ENCODE peak calls at places on chromosomes 7 and 10, in five cellular contexts. One of them, this sample, is unnamed.

GRCh38 chr7:113268757-113269156 is 150.4 kb upstream of the SMIM30 start:
- DNase-seq in IMR-90: peak; percentile 33
- DNase-seq in H9: no peak
- DNase-seq in mesendoderm: no peak
- DNase-seq in neuronal stem cell: no peak
- DNase-seq in this sample: no peak

GRCh38 chr10:3825862-3826351 is 40.9 kb upstream of the KLF6 start:
- DNase-seq in IMR-90: no peak
- DNase-seq in H9: no peak
- DNase-seq in mesendoderm: no peak
- DNase-seq in neuronal stem cell: no peak
- DNase-seq in this sample: no peak

GRCh38 chr7:2637505-2638223 is 5.9 kb downstream of the TTYH3 start:
- DNase-seq in IMR-90: no peak
- DNase-seq in H9: no peak
- DNase-seq in mesendoderm: no peak
- DNase-seq in neuronal stem cell: no peak
- DNase-seq in this sample: no peak

GRCh38 chr10:30825495-30825894 is 195.9 kb upstream of the LYZL2 start:
- DNase-seq in IMR-90: peak; percentile 74
- DNase-seq in H9: no peak
- DNase-seq in mesendoderm: no peak
- DNase-seq in neuronal stem cell: no peak
- DNase-seq in this sample: peak; percentile 42

GRCh38 chr7:138608292-138608691 is 92.9 kb downstream of the SVOPL start:
- DNase-seq in IMR-90: peak; percentile 44
- DNase-seq in H9: no peak
- DNase-seq in mesendoderm: no peak
- DNase-seq in neuronal stem cell: no peak
- DNase-seq in this sample: peak; percentile 11

GRCh38 chr7:106485031-106485551 is 175.9 kb downstream of the CCDC71L start:
- DNase-seq in IMR-90: peak; percentile 91
- DNase-seq in H9: no peak
- DNase-seq in mesendoderm: no peak
- DNase-seq in neuronal stem cell: no peak
- DNase-seq in this sample: peak; percentile 93

GRCh38 chr7:84232653-84233052 is 38.1 kb upstream of the SEMA3A start:
- DNase-seq in IMR-90: peak; percentile 93
- DNase-seq in H9: no peak
- DNase-seq in mesendoderm: peak; percentile 53
- DNase-seq in neuronal stem cell: no peak
- DNase-seq in this sample: peak; percentile 83

GRCh38 chr7:28587211-28587610 is 174.9 kb downstream of the CREB5 start:
- DNase-seq in IMR-90: peak; percentile 31
- DNase-seq in H9: no peak
- DNase-seq in mesendoderm: no peak
- DNase-seq in neuronal stem cell: no peak
- DNase-seq in this sample: no peak

GRCh38 chr10:106540606-106541005 is 623.9 kb downstream of the SORCS1 start:
- DNase-seq in IMR-90: peak; percentile 13
- DNase-seq in H9: no peak
- DNase-seq in mesendoderm: no peak
- DNase-seq in neuronal stem cell: no peak
- DNase-seq in this sample: no peak

GRCh38 chr10:132858121-132859081 is 72.5 kb upstream of the NKX6-2 start:
- DNase-seq in IMR-90: no peak
- DNase-seq in H9: peak; percentile 66
- DNase-seq in mesendoderm: no peak
- DNase-seq in neuronal stem cell: no peak
- DNase-seq in this sample: no peak

GRCh38 chr7:50640256-50640655 is 75.1 kb upstream of the DDC start:
- DNase-seq in IMR-90: no peak
- DNase-seq in H9: no peak
- DNase-seq in mesendoderm: no peak
- DNase-seq in neuronal stem cell: no peak
- DNase-seq in this sample: no peak

GRCh38 chr7:68562323-68562899 is 1035.9 kb upstream of the AUTS2 start:
- DNase-seq in IMR-90: no peak
- DNase-seq in H9: no peak
- DNase-seq in mesendoderm: peak; percentile 10
- DNase-seq in neuronal stem cell: no peak
- DNase-seq in this sample: no peak

GRCh38 chr10:79947787-79948424 is 999 bp downstream of the SFTPD start:
- DNase-seq in IMR-90: no peak
- DNase-seq in H9: no peak
- DNase-seq in mesendoderm: no peak
- DNase-seq in neuronal stem cell: no peak
- DNase-seq in this sample: no peak

GRCh38 chr7:96430350-96430749 is 108.5 kb upstream of the SLC25A13 start:
- DNase-seq in IMR-90: no peak
- DNase-seq in H9: no peak
- DNase-seq in mesendoderm: no peak
- DNase-seq in neuronal stem cell: no peak
- DNase-seq in this sample: no peak

GRCh38 chr7:157471259-157472125 is 134.7 kb downstream of the DNAJB6 start:
- DNase-seq in IMR-90: no peak
- DNase-seq in H9: peak; percentile 19
- DNase-seq in mesendoderm: no peak
- DNase-seq in neuronal stem cell: no peak
- DNase-seq in this sample: no peak

GRCh38 chr7:111262293-111263116 is 171.6 kb downstream of the LRRN3 start:
- DNase-seq in IMR-90: no peak
- DNase-seq in H9: no peak
- DNase-seq in mesendoderm: no peak
- DNase-seq in neuronal stem cell: no peak
- DNase-seq in this sample: no peak

GRCh38 chr7:8384901-8385300 is 48.5 kb upstream of the NXPH1 start:
- DNase-seq in IMR-90: no peak
- DNase-seq in H9: no peak
- DNase-seq in mesendoderm: no peak
- DNase-seq in neuronal stem cell: no peak
- DNase-seq in this sample: no peak

GRCh38 chr7:71735961-71736556 is 604.1 kb downstream of the GALNT17 start:
- DNase-seq in IMR-90: peak; percentile 44
- DNase-seq in H9: peak; percentile 80
- DNase-seq in mesendoderm: peak; percentile 90
- DNase-seq in neuronal stem cell: peak; percentile 82
- DNase-seq in this sample: peak; percentile 53

GRCh38 chr7:82600601-82601000 is 157.0 kb upstream of the CACNA2D1 start:
- DNase-seq in IMR-90: peak; percentile 13
- DNase-seq in H9: no peak
- DNase-seq in mesendoderm: no peak
- DNase-seq in neuronal stem cell: no peak
- DNase-seq in this sample: peak; percentile 19

GRCh38 chr7:134513169-134513752 is 14.1 kb upstream of the AKR1B10 start:
- DNase-seq in IMR-90: peak; percentile 63
- DNase-seq in H9: peak; percentile 58
- DNase-seq in mesendoderm: peak; percentile 67
- DNase-seq in neuronal stem cell: peak; percentile 11
- DNase-seq in this sample: peak; percentile 55

DNA sequence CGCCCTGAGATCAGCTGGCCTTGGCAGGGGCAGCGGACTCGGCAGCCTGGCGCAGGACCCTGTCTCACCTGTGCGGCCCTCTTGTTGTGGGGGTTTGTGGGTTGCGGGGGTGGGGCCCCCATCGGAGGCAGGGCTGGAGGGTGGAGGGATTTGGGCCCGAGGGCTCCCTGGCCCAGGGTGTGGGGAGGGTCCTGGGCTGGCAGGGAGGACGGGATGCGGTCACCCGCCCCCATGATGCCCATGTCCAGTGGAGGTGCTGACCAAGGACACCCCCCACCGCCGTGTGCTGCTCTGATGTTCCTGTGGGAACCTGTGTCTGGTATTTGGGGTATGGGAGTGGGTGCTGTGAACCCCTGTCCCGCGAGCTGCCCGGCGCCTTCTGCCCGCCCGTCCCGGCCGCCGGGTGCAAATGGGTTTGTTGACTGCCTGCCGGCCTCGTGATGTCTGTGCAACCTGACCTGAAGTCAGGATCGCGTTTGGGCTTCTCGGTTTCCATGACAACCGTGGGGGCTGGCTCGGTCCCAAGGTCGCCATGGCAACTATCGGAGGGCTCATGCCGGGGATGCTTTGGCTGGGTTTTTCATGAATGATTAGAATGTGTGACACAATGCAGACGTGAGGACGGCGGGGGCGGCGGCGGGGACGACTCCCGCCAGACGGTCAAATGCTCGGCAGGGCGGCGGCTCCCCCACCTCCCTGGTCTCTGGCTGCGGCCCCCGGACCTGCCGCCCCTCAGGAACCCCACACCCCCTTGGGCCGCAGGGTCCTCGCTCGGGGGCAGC is 7.3 kb downstream of the MAFK start:
- DNase-seq in IMR-90: peak; percentile 97
- DNase-seq in H9: no peak
- DNase-seq in mesendoderm: peak; percentile 92
- DNase-seq in neuronal stem cell: peak; percentile 82
- DNase-seq in this sample: peak; percentile 95
- H3K4ac ChIP-seq in IMR-90: peak overlapping the region; percentile 99
- H3K4ac ChIP-seq in H9: no peak overlapping the region
- H3K4ac ChIP-seq in mesendoderm: peak overlapping the region; percentile 28
- H3K4ac ChIP-seq in neuronal stem cell: peak overlapping the region; percentile 58
- H3K4ac ChIP-seq in this sample: peak overlapping the region; percentile 90

DNA sequence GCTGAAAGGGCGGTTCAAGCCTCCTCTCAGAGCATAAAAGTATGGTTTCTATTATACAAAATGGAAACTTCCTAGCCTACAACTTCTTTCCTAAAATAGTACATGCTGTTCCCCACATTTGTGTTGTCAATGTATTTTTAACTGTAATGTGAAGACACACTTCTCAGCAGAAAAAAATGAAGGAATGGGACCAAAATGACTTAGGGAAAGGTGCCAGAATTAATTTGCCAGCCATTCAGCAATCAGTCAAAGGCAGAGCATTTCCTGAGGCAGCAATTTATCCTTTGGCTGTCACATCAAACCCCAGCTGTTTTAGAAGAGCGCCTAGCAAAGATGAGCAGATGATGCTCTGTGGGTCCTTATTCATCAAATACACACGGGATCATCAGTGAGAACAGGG is 592.6 kb downstream of the KCNMA1 start:
- DNase-seq in IMR-90: no peak
- DNase-seq in H9: no peak
- DNase-seq in mesendoderm: no peak
- DNase-seq in neuronal stem cell: no peak
- DNase-seq in this sample: no peak
- H2BK15ac ChIP-seq in IMR-90: no peak overlapping the region
- H2BK15ac ChIP-seq in H9: no peak overlapping the region
- H2BK15ac ChIP-seq in mesendoderm: no peak overlapping the region
- H2BK15ac ChIP-seq in neuronal stem cell: no peak overlapping the region
- H2BK15ac ChIP-seq in this sample: no peak overlapping the region

GRCh38 chr7:149422065-149422913 is 38.6 kb downstream of the ZNF777 start:
- DNase-seq in IMR-90: peak; percentile 53
- DNase-seq in H9: peak; percentile 89
- DNase-seq in mesendoderm: peak; percentile 93
- DNase-seq in neuronal stem cell: peak; percentile 76
- DNase-seq in this sample: peak; percentile 56

GRCh38 chr7:149423441-149423970 is 37.4 kb downstream of the ZNF777 start:
- DNase-seq in IMR-90: no peak
- DNase-seq in H9: no peak
- DNase-seq in mesendoderm: no peak
- DNase-seq in neuronal stem cell: no peak
- DNase-seq in this sample: no peak

GRCh38 chr7:149427096-149427680 is 33.7 kb downstream of the ZNF777 start:
- DNase-seq in IMR-90: no peak
- DNase-seq in H9: no peak
- DNase-seq in mesendoderm: peak; percentile 21
- DNase-seq in neuronal stem cell: no peak
- DNase-seq in this sample: peak; percentile 6

GRCh38 chr7:149420006-149420405 is 40.9 kb downstream of the ZNF777 start:
- DNase-seq in IMR-90: no peak
- DNase-seq in H9: no peak
- DNase-seq in mesendoderm: no peak
- DNase-seq in neuronal stem cell: no peak
- DNase-seq in this sample: no peak

DNA sequence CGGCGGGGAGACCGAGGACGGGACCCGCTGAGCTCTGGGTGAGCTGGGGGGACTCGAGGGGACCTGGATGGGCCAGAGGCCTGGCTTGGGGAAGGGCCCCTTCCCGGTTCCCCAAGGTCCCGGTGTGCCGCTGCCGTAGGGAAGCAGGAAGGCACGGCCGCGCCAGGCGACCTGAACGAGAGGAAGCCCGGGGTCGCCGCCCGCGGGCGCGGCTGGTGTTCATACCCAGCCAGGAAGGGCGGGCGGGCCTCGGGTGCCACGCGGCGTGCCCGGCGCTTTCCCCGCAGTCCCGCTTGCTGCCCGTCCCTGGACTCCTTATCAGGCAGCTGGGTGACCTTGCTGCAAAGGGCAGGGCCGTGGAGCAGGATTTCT is 38.0 kb downstream of the ZNF777 start:
- DNase-seq in IMR-90: no peak
- DNase-seq in H9: peak; percentile 56
- DNase-seq in mesendoderm: no peak
- DNase-seq in neuronal stem cell: no peak
- DNase-seq in this sample: no peak
- H3K4ac ChIP-seq in IMR-90: no peak overlapping the region
- H3K4ac ChIP-seq in H9: no peak overlapping the region
- H3K4ac ChIP-seq in mesendoderm: peak overlapping the region; percentile 71
- H3K4ac ChIP-seq in neuronal stem cell: no peak overlapping the region
- H3K4ac ChIP-seq in this sample: no peak overlapping the region

GRCh38 chr10:12349628-12350166 is 350 bp downstream of the CAMK1D start:
- DNase-seq in IMR-90: no peak
- DNase-seq in H9: no peak
- DNase-seq in mesendoderm: no peak
- DNase-seq in neuronal stem cell: no peak
- DNase-seq in this sample: no peak

GRCh38 chr10:12351447-12351846 is 2.1 kb downstream of the CAMK1D start:
- DNase-seq in IMR-90: no peak
- DNase-seq in H9: no peak
- DNase-seq in mesendoderm: no peak
- DNase-seq in neuronal stem cell: no peak
- DNase-seq in this sample: no peak

GRCh38 chr10:12348870-12349627 is at the start of gene CAMK1D:
- DNase-seq in IMR-90: peak; percentile 66
- DNase-seq in H9: peak; percentile 85
- DNase-seq in mesendoderm: peak; percentile 92
- DNase-seq in neuronal stem cell: peak; percentile 69
- DNase-seq in this sample: peak; percentile 76

GRCh38 chr10:12350925-12351324 is 1.6 kb downstream of the CAMK1D start:
- DNase-seq in IMR-90: no peak
- DNase-seq in H9: no peak
- DNase-seq in mesendoderm: no peak
- DNase-seq in neuronal stem cell: no peak
- DNase-seq in this sample: no peak

DNA sequence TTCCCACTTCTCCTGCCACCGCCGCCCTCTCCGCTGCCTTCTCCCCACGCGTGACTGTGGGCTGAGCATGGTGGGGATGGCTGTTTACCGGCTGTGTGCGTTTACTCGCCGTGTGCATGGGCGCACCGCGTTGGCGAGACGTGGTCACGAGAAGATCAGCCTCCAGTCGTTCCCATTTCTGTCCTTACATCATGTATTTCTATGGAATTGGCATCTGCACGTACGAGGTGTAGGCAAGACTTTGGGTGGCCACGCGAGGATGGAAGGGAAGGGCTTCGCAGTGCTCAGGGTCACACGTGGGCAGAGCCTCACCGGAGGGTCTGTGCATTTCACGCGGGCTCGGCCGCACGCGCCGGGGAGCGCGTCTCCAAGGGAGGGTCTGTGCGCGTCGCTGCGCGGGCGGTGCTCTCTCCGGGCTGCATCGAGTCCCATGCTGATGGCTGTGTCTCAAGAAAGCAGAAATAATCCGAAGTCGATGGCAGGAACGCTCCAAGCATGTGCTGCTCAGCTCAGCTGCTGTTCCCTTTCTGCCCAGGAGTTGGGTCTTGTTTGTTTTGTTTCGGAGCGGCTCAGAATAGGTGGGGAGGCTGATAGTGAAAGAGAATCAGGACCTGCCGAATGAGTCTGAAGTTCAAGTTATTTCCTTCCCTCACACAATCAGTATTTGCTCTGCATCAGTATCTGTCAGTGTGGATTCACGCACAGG is 973 bp downstream of the CAMK1D start:
- DNase-seq in IMR-90: peak; percentile 45
- DNase-seq in H9: peak; percentile 45
- DNase-seq in mesendoderm: peak; percentile 82
- DNase-seq in neuronal stem cell: peak; percentile 33
- DNase-seq in this sample: peak; percentile 71
- H2BK15ac ChIP-seq in IMR-90: no peak overlapping the region
- H2BK15ac ChIP-seq in H9: no peak overlapping the region
- H2BK15ac ChIP-seq in mesendoderm: no peak overlapping the region
- H2BK15ac ChIP-seq in neuronal stem cell: peak overlapping the region; percentile 56
- H2BK15ac ChIP-seq in this sample: peak overlapping the region; percentile 36